ENCODE peak calls at places on chromosomes 6 and 20, in four cellular contexts. F is brain microvascular endothelial cell, H is body of pancreas, C is fibroblast of lung. K is an unnamed sample.

GRCh38 chr6:32700391-32701040 is 34.1 kb upstream of the HLA-DQB1 start:
- DNase-seq in F (peak; percentile 11), C (peak; percentile 75), H (peak; percentile 54), K (peak; percentile 76)

GRCh38 chr20:1617055-1617454 is 2.8 kb downstream of the SIRPB1 start:
- DNase-seq in H (no peak), F (no peak), C (no peak), K (peak; percentile 2)

GRCh38 chr6:22067127-22067526 is 229.7 kb downstream of the PRL start:
- DNase-seq in C (no peak), H (no peak), F (no peak), K (peak; percentile 82)

GRCh38 chr6:5986847-5987246 is 19.9 kb downstream of the NRN1 start:
- DNase-seq in F (no peak), C (no peak), H (no peak), K (no peak)

GRCh38 chr6:69780585-69781178 is 16.1 kb downstream of the LMBRD1 start:
- DNase-seq in F (no peak), C (no peak), H (peak; percentile 40), K (no peak)

GRCh38 chr6:3410385-3411360 is 46.2 kb downstream of the SLC22A23 start:
- DNase-seq in H (peak; percentile 63), F (peak; percentile 48), C (peak; percentile 66), K (peak; percentile 75)

GRCh38 chr6:13559968-13560650 is 14.3 kb upstream of the SIRT5 start:
- DNase-seq in C (no peak), H (no peak), F (no peak), K (no peak)

GRCh38 chr6:110315856-110316398 is 42.2 kb downstream of the METTL24 start:
- DNase-seq in H (no peak), C (no peak), F (no peak), K (no peak)

GRCh38 chr6:21438986-21439352 is 154.6 kb upstream of the SOX4 start:
- DNase-seq in C (no peak), H (no peak), F (no peak), K (peak; percentile 6)

GRCh38 chr6:125110056-125110455 is 43.5 kb upstream of the TPD52L1 start:
- DNase-seq in C (no peak), H (no peak), F (no peak), K (no peak)

GRCh38 chr6:161168281-161168891 is 105.5 kb downstream of the AGPAT4 start:
- DNase-seq in F (peak; percentile 100), C (peak; percentile 99), H (peak; percentile 31), K (peak; percentile 99)

GRCh38 chr20:61923371-61924166 is 142.1 kb downstream of the TAF4 start:
- DNase-seq in H (no peak), C (no peak), F (no peak), K (peak; percentile 21)

GRCh38 chr6:2264932-2265331 is 19.5 kb upstream of the GMDS start:
- DNase-seq in F (peak; percentile 30), H (no peak), C (peak; percentile 27), K (peak; percentile 82)

GRCh38 chr6:142482249-142482648 is 180.4 kb downstream of the ADGRG6 start:
- DNase-seq in C (no peak), F (no peak), H (no peak), K (no peak)

GRCh38 chr6:142867988-142868818 is 76.8 kb downstream of the HIVEP2 start:
- DNase-seq in H (peak; percentile 14), C (peak; percentile 69), F (no peak), K (peak; percentile 72)

GRCh38 chr20:45867811-45868176 is 10.4 kb downstream of the ZSWIM3 start:
- DNase-seq in H (no peak), C (peak; percentile 42), F (no peak), K (peak; percentile 51)

GRCh38 chr20:189611-190010 is at the start of gene DEFB128:
- DNase-seq in H (no peak), C (no peak), F (no peak), K (no peak)

GRCh38 chr6:113719056-113719455 is 138.1 kb upstream of the MARCKS start:
- DNase-seq in F (peak; percentile 9), H (no peak), C (no peak), K (peak; percentile 53)

GRCh38 chr6:18386302-18386976 is 711 bp upstream of the RNF144B start:
- DNase-seq in F (no peak), C (peak; percentile 28), H (peak; percentile 44), K (peak; percentile 32)

GRCh38 chr6:40477246-40478126 is 109.7 kb downstream of the LRFN2 start:
- DNase-seq in F (no peak), C (no peak), H (no peak), K (no peak)

DNA sequence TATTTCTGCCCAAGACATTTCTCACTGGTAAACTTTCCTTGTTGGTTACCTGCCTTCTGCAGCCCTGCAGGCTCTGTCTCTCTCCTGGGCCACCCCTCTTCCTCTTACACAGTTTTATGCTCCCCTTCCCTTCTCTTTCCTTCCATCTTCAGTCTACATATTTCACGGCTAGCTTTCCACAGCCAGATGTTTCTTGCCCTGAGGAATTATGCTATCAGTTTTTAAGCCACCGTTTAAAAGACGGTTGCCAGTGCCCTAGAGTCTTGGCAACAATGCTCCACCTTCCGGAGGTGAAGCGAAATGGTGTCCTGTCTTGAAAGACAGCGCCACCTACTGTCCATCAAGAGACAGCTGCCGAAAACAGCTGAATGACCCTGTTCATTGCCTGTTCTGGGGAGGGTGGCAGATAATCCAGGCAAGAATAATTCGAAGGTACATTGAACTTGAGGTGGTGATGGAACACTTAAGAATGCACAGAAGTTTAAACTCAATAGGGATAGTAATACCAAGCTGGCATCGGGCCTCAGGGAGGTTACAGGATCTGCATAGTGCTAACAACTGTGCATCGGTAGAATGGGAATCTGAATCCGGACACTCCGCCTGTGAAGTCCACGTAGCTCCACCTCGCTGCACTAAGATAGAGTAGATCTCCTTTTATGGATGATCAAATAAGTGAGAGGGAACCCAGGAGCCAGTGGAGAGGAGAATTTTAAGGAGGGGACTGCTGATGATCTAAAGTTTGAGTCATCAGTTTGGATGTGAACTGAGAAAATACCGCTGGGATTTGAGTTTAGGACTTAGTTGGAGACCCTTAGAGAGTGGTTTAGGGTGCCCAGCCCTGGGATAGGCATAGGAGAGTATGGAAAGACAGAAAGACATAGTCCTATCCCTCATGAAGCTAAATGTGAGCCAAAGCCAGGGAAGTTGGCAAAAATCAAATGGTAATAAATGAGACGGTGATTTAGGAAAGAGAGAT is 4.8 kb upstream of the TRIM40 start:
- DNase-seq in H (peak; percentile 79), F (peak; percentile 68), C (peak; percentile 90), K (peak; percentile 87)
- TF ChIP-seq CTCF in H (peak; percentile 98), F (peak; percentile 100), C (peak; percentile 100), K (peak; percentile 100)

GRCh38 chr6:138647006-138647405 is 126.6 kb upstream of the CCDC28A start:
- DNase-seq in H (no peak), C (peak; percentile 64), F (peak; percentile 12), K (peak; percentile 84)
- H3K4me3 ChIP-seq in H (no peak overlapping the region), C (peak overlapping the region; percentile 46), F (no peak overlapping the region), K (peak overlapping the region; percentile 37)

GRCh38 chr20:3243718-3244358 is 4.8 kb upstream of the SLC4A11 start:
- DNase-seq in H (no peak), C (no peak), F (no peak), K (peak; percentile 8)
- TF ChIP-seq CTCF in H (no peak), C (no peak), F (no peak), K (no peak)

GRCh38 chr6:7391244-7391643 is 1.6 kb downstream of the RIOK1 start:
- DNase-seq in H (no peak), C (no peak), F (no peak), K (no peak)
- H3K4me3 ChIP-seq in H (no peak overlapping the region), C (peak overlapping the region; percentile 93), F (no peak overlapping the region), K (no peak overlapping the region)

K was measured in cardiac fibroblast.